ENCODE peak calls at places on chromosome 14, in six cellular contexts. J is kidney epithelial cell, W is psoas muscle, N is naive B cell, V is GM04504, K is AG10803. L is an unnamed sample.

GRCh38 chr14:50599700-50600444 is 39.9 kb downstream of the ATL1 start:
- DNase-seq in J (no peak), W (no peak), N (peak), V (no peak), K (peak), L (peak)

GRCh38 chr14:72146241-72146640 is 214.0 kb downstream of the RGS6 start:
- DNase-seq in J (no peak), W (no peak), N (no peak), V (no peak), K (no peak), L (no peak)

GRCh38 chr14:36056846-36057245 is 119.7 kb downstream of the PTCSC3 start:
- DNase-seq in J (no peak), W (no peak), N (no peak), V (no peak), K (no peak), L (no peak)

GRCh38 chr14:90970167-90970600 is 90.3 kb downstream of the RPS6KA5 start:
- DNase-seq in J (peak), W (no peak), N (no peak), V (no peak), K (no peak), L (peak)

GRCh38 chr14:24072881-24073877 is 1.8 kb downstream of the CPNE6 start:
- DNase-seq in J (no peak), W (peak), N (no peak), V (no peak), K (no peak), L (no peak)

GRCh38 chr14:74368441-74368840 is 20.2 kb downstream of the VRTN start:
- DNase-seq in J (no peak), W (no peak), N (no peak), V (no peak), K (no peak), L (no peak)

GRCh38 chr14:87196436-87196835 is 796.5 kb downstream of the GALC start:
- DNase-seq in J (no peak), W (no peak), N (no peak), V (no peak), K (no peak), L (no peak)

GRCh38 chr14:99038401-99038800 is 233.6 kb downstream of the BCL11B start:
- DNase-seq in J (peak), W (no peak), N (no peak), V (peak), K (peak), L (no peak)

GRCh38 chr14:72796935-72797334 is 97.0 kb downstream of the DPF3 start:
- DNase-seq in J (no peak), W (no peak), N (no peak), V (no peak), K (no peak), L (no peak)

GRCh38 chr14:22221508-22221907 is 367.5 kb downstream of the DAD1 start:
- DNase-seq in J (no peak), W (no peak), N (no peak), V (no peak), K (peak), L (no peak)

L was measured in non-pigmented ciliary epithelial cell.